ENCODE peak calls at places on chromosomes 1 and 21, in nine cellular contexts. One of them, this sample, is unnamed.

GRCh38 chr1:38000529-38001453 is 4.5 kb downstream of the FHL3 start:
- DNase-seq in WERI-Rb-1: no peak
- DNase-seq in brain microvascular endothelial cell: peak; percentile 88
- DNase-seq in mammary epithelial cell: peak; percentile 41
- DNase-seq in GM10248: no peak
- DNase-seq in astrocyte of the spinal cord: peak; percentile 92
- DNase-seq in HepG2: peak; percentile 56
- DNase-seq in body of pancreas: no peak
- DNase-seq in epithelial cell of esophagus: peak; percentile 51
- DNase-seq in this sample: no peak

GRCh38 chr1:20180221-20181207 is 5.4 kb upstream of the UBXN10 start:
- DNase-seq in WERI-Rb-1: no peak
- DNase-seq in brain microvascular endothelial cell: no peak
- DNase-seq in mammary epithelial cell: no peak
- DNase-seq in GM10248: no peak
- DNase-seq in astrocyte of the spinal cord: no peak
- DNase-seq in HepG2: no peak
- DNase-seq in body of pancreas: no peak
- DNase-seq in epithelial cell of esophagus: no peak
- DNase-seq in this sample: no peak

GRCh38 chr1:173064011-173064410 is 13.3 kb upstream of the TNFSF18 start:
- DNase-seq in WERI-Rb-1: no peak
- DNase-seq in brain microvascular endothelial cell: no peak
- DNase-seq in mammary epithelial cell: peak; percentile 23
- DNase-seq in GM10248: no peak
- DNase-seq in astrocyte of the spinal cord: no peak
- DNase-seq in HepG2: no peak
- DNase-seq in body of pancreas: no peak
- DNase-seq in epithelial cell of esophagus: peak; percentile 53
- DNase-seq in this sample: no peak

GRCh38 chr1:220991959-220992704 is 112.9 kb downstream of the HLX start:
- DNase-seq in WERI-Rb-1: peak; percentile 41
- DNase-seq in brain microvascular endothelial cell: no peak
- DNase-seq in mammary epithelial cell: no peak
- DNase-seq in GM10248: no peak
- DNase-seq in astrocyte of the spinal cord: no peak
- DNase-seq in HepG2: no peak
- DNase-seq in body of pancreas: peak; percentile 9
- DNase-seq in epithelial cell of esophagus: no peak
- DNase-seq in this sample: no peak

GRCh38 chr1:61120998-61121397 is 38.6 kb downstream of the NFIA start:
- DNase-seq in WERI-Rb-1: no peak
- DNase-seq in brain microvascular endothelial cell: no peak
- DNase-seq in mammary epithelial cell: peak; percentile 20
- DNase-seq in GM10248: no peak
- DNase-seq in astrocyte of the spinal cord: peak; percentile 41
- DNase-seq in HepG2: peak; percentile 74
- DNase-seq in body of pancreas: peak; percentile 20
- DNase-seq in epithelial cell of esophagus: peak; percentile 62
- DNase-seq in this sample: no peak

GRCh38 chr21:9837946-9838801 is 683.2 kb upstream of the TPTE start:
- DNase-seq in WERI-Rb-1: peak; percentile 45
- DNase-seq in brain microvascular endothelial cell: no peak
- DNase-seq in mammary epithelial cell: no peak
- DNase-seq in GM10248: no peak
- DNase-seq in astrocyte of the spinal cord: no peak
- DNase-seq in HepG2: no peak
- DNase-seq in body of pancreas: no peak
- DNase-seq in epithelial cell of esophagus: no peak
- DNase-seq in this sample: no peak

GRCh38 chr1:150820710-150821521 is 12.9 kb upstream of the CTSK start:
- DNase-seq in WERI-Rb-1: no peak
- DNase-seq in brain microvascular endothelial cell: peak; percentile 36
- DNase-seq in mammary epithelial cell: peak; percentile 23
- DNase-seq in GM10248: no peak
- DNase-seq in astrocyte of the spinal cord: no peak
- DNase-seq in HepG2: no peak
- DNase-seq in body of pancreas: no peak
- DNase-seq in epithelial cell of esophagus: peak; percentile 56
- DNase-seq in this sample: no peak

GRCh38 chr1:214296860-214297699 is 16.1 kb downstream of the SMYD2 start:
- DNase-seq in WERI-Rb-1: no peak
- DNase-seq in brain microvascular endothelial cell: peak; percentile 81
- DNase-seq in mammary epithelial cell: peak; percentile 46
- DNase-seq in GM10248: no peak
- DNase-seq in astrocyte of the spinal cord: peak; percentile 90
- DNase-seq in HepG2: no peak
- DNase-seq in body of pancreas: no peak
- DNase-seq in epithelial cell of esophagus: peak; percentile 48
- DNase-seq in this sample: no peak

GRCh38 chr21:45290948-45291612 is 3.4 kb upstream of the POFUT2 start:
- DNase-seq in WERI-Rb-1: no peak
- DNase-seq in brain microvascular endothelial cell: peak; percentile 53
- DNase-seq in mammary epithelial cell: peak; percentile 12
- DNase-seq in GM10248: no peak
- DNase-seq in astrocyte of the spinal cord: peak; percentile 61
- DNase-seq in HepG2: no peak
- DNase-seq in body of pancreas: no peak
- DNase-seq in epithelial cell of esophagus: no peak
- DNase-seq in this sample: no peak

GRCh38 chr1:207938016-207938415 is 27.1 kb upstream of the CD34 start:
- DNase-seq in WERI-Rb-1: no peak
- DNase-seq in brain microvascular endothelial cell: peak; percentile 84
- DNase-seq in mammary epithelial cell: no peak
- DNase-seq in GM10248: no peak
- DNase-seq in astrocyte of the spinal cord: peak; percentile 65
- DNase-seq in HepG2: peak; percentile 67
- DNase-seq in body of pancreas: peak; percentile 23
- DNase-seq in epithelial cell of esophagus: peak; percentile 71
- DNase-seq in this sample: no peak

GRCh38 chr1:35298464-35298863 is 30.0 kb downstream of the ZMYM4 start:
- DNase-seq in WERI-Rb-1: peak; percentile 24
- DNase-seq in brain microvascular endothelial cell: peak; percentile 29
- DNase-seq in mammary epithelial cell: peak; percentile 57
- DNase-seq in GM10248: peak; percentile 50
- DNase-seq in astrocyte of the spinal cord: peak; percentile 46
- DNase-seq in HepG2: peak; percentile 38
- DNase-seq in body of pancreas: peak; percentile 31
- DNase-seq in epithelial cell of esophagus: peak; percentile 45
- DNase-seq in this sample: no peak

GRCh38 chr1:28328228-28328648 is 602 bp upstream of the MED18 start:
- DNase-seq in WERI-Rb-1: no peak
- DNase-seq in brain microvascular endothelial cell: no peak
- DNase-seq in mammary epithelial cell: no peak
- DNase-seq in GM10248: no peak
- DNase-seq in astrocyte of the spinal cord: no peak
- DNase-seq in HepG2: no peak
- DNase-seq in body of pancreas: peak; percentile 16
- DNase-seq in epithelial cell of esophagus: no peak
- DNase-seq in this sample: no peak

GRCh38 chr21:34545079-34545884 is 33.3 kb upstream of the KCNE1 start:
- DNase-seq in WERI-Rb-1: no peak
- DNase-seq in brain microvascular endothelial cell: no peak
- DNase-seq in mammary epithelial cell: peak; percentile 25
- DNase-seq in GM10248: peak; percentile 80
- DNase-seq in astrocyte of the spinal cord: peak; percentile 73
- DNase-seq in HepG2: peak; percentile 62
- DNase-seq in body of pancreas: peak; percentile 43
- DNase-seq in epithelial cell of esophagus: peak; percentile 34
- DNase-seq in this sample: no peak

GRCh38 chr1:213244664-213245091 is 193.6 kb downstream of the RPS6KC1 start:
- DNase-seq in WERI-Rb-1: peak; percentile 22
- DNase-seq in brain microvascular endothelial cell: peak; percentile 14
- DNase-seq in mammary epithelial cell: peak; percentile 14
- DNase-seq in GM10248: peak; percentile 25
- DNase-seq in astrocyte of the spinal cord: peak; percentile 57
- DNase-seq in HepG2: peak; percentile 73
- DNase-seq in body of pancreas: no peak
- DNase-seq in epithelial cell of esophagus: peak; percentile 60
- DNase-seq in this sample: no peak

GRCh38 chr1:43272576-43273571 is 3.1 kb downstream of the TMEM125 start:
- DNase-seq in WERI-Rb-1: no peak
- DNase-seq in brain microvascular endothelial cell: no peak
- DNase-seq in mammary epithelial cell: no peak
- DNase-seq in GM10248: peak; percentile 6
- DNase-seq in astrocyte of the spinal cord: no peak
- DNase-seq in HepG2: no peak
- DNase-seq in body of pancreas: no peak
- DNase-seq in epithelial cell of esophagus: no peak
- DNase-seq in this sample: peak; percentile 1

DNA sequence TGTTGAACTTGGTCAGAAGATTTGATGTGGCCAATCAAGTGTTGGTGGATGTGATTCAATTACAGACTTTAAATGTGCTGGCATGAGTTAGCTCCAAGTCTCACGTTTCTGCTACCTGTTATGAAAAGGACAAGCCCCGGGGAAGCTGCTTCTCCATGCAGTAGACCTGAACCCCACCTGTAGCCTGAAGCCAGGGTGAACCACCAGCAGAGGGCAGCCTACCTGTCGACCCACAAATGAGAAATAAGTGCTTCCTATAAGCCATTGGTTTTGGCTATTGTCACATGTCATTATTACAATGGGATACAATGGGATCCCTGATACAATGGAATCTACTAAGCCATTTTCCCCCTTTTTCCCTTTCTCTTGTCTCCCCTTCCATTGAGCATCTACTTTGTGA is 230.2 kb downstream of the PRDM2 start:
- DNase-seq in WERI-Rb-1: peak; percentile 17
- DNase-seq in brain microvascular endothelial cell: no peak
- DNase-seq in mammary epithelial cell: no peak
- DNase-seq in GM10248: peak; percentile 47
- DNase-seq in astrocyte of the spinal cord: no peak
- DNase-seq in HepG2: peak; percentile 9
- DNase-seq in body of pancreas: peak; percentile 12
- DNase-seq in epithelial cell of esophagus: no peak
- DNase-seq in this sample: no peak
- TF ChIP-seq CTCF in WERI-Rb-1: peak; percentile 63
- TF ChIP-seq CTCF in brain microvascular endothelial cell: no peak
- TF ChIP-seq CTCF in mammary epithelial cell: peak; percentile 7
- TF ChIP-seq CTCF in GM10248: peak; percentile 49
- TF ChIP-seq CTCF in astrocyte of the spinal cord: no peak
- TF ChIP-seq CTCF in HepG2: peak; percentile 46
- TF ChIP-seq CTCF in body of pancreas: no peak
- TF ChIP-seq CTCF in epithelial cell of esophagus: peak; percentile 7
- TF ChIP-seq CTCF in this sample: peak; percentile 37

DNA sequence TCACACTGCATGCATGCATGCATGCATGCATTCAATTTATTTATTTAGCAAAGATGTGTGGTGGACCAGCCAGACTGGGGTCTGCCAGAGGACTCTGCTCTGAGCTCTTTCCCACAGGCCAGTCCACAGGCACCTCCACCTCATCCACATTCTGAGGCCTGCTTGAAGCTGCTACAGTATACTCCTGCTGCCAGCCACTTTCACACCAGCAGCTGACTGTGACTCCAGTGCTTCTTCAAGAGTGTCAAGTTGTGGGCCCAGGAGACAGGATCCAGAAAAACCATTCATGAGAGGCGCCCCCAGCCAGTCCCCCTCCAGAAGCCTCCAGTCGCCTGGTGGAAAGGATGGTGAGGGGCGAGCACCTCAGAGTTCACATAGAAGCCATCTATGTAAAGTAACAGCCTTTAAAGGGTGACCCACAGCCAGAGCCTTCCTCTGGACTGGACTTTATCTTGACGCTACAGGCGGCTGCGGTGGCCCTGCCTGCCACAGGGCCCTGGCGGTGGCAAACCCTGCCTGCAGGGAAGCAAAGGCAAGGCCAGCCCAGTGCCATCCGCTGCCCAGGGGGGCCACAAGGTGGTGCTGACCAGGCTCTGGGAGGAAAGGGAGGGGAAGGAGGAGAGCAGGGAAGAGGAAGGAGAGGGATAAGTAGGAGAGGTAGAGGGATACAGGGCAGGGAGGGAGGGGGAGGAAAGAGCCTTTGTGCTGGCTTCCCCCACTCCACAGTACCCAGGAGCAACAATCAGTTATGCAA is 30.7 kb downstream of the SSBP3 start:
- DNase-seq in WERI-Rb-1: peak; percentile 41
- DNase-seq in brain microvascular endothelial cell: no peak
- DNase-seq in mammary epithelial cell: no peak
- DNase-seq in GM10248: no peak
- DNase-seq in astrocyte of the spinal cord: no peak
- DNase-seq in HepG2: no peak
- DNase-seq in body of pancreas: no peak
- DNase-seq in epithelial cell of esophagus: no peak
- DNase-seq in this sample: no peak
- TF ChIP-seq CTCF in WERI-Rb-1: peak; percentile 29
- TF ChIP-seq CTCF in brain microvascular endothelial cell: no peak
- TF ChIP-seq CTCF in mammary epithelial cell: no peak
- TF ChIP-seq CTCF in GM10248: no peak
- TF ChIP-seq CTCF in astrocyte of the spinal cord: no peak
- TF ChIP-seq CTCF in HepG2: peak; percentile 16
- TF ChIP-seq CTCF in body of pancreas: no peak
- TF ChIP-seq CTCF in epithelial cell of esophagus: no peak
- TF ChIP-seq CTCF in this sample: no peak

GRCh38 chr1:245079021-245079609 is 75.7 kb upstream of the KIF26B start:
- DNase-seq in WERI-Rb-1: no peak
- DNase-seq in brain microvascular endothelial cell: peak; percentile 55
- DNase-seq in mammary epithelial cell: peak; percentile 26
- DNase-seq in GM10248: no peak
- DNase-seq in astrocyte of the spinal cord: peak; percentile 80
- DNase-seq in HepG2: peak; percentile 29
- DNase-seq in body of pancreas: no peak
- DNase-seq in epithelial cell of esophagus: peak; percentile 73
- DNase-seq in this sample: no peak
- TF ChIP-seq CTCF in WERI-Rb-1: peak; percentile 60
- TF ChIP-seq CTCF in brain microvascular endothelial cell: peak; percentile 61
- TF ChIP-seq CTCF in mammary epithelial cell: peak; percentile 81
- TF ChIP-seq CTCF in GM10248: peak; percentile 40
- TF ChIP-seq CTCF in astrocyte of the spinal cord: peak; percentile 78
- TF ChIP-seq CTCF in HepG2: peak; percentile 72
- TF ChIP-seq CTCF in body of pancreas: no peak
- TF ChIP-seq CTCF in epithelial cell of esophagus: peak; percentile 74
- TF ChIP-seq CTCF in this sample: peak; percentile 76

GRCh38 chr1:226565476-226565875 is 16.9 kb downstream of the STUM start:
- DNase-seq in WERI-Rb-1: no peak
- DNase-seq in brain microvascular endothelial cell: no peak
- DNase-seq in mammary epithelial cell: no peak
- DNase-seq in GM10248: no peak
- DNase-seq in astrocyte of the spinal cord: no peak
- DNase-seq in HepG2: no peak
- DNase-seq in body of pancreas: no peak
- DNase-seq in epithelial cell of esophagus: no peak
- DNase-seq in this sample: no peak

GRCh38 chr1:226568975-226569741 is 20.6 kb downstream of the STUM start:
- DNase-seq in WERI-Rb-1: no peak
- DNase-seq in brain microvascular endothelial cell: no peak
- DNase-seq in mammary epithelial cell: no peak
- DNase-seq in GM10248: no peak
- DNase-seq in astrocyte of the spinal cord: no peak
- DNase-seq in HepG2: no peak
- DNase-seq in body of pancreas: no peak
- DNase-seq in epithelial cell of esophagus: no peak
- DNase-seq in this sample: no peak

GRCh38 chr1:226566234-226566633 is 17.7 kb downstream of the STUM start:
- DNase-seq in WERI-Rb-1: no peak
- DNase-seq in brain microvascular endothelial cell: no peak
- DNase-seq in mammary epithelial cell: no peak
- DNase-seq in GM10248: no peak
- DNase-seq in astrocyte of the spinal cord: no peak
- DNase-seq in HepG2: no peak
- DNase-seq in body of pancreas: no peak
- DNase-seq in epithelial cell of esophagus: no peak
- DNase-seq in this sample: no peak

GRCh38 chr1:226569879-226570547 is 21.4 kb downstream of the STUM start:
- DNase-seq in WERI-Rb-1: peak; percentile 53
- DNase-seq in brain microvascular endothelial cell: no peak
- DNase-seq in mammary epithelial cell: no peak
- DNase-seq in GM10248: peak; percentile 33
- DNase-seq in astrocyte of the spinal cord: no peak
- DNase-seq in HepG2: peak; percentile 16
- DNase-seq in body of pancreas: no peak
- DNase-seq in epithelial cell of esophagus: no peak
- DNase-seq in this sample: no peak

GRCh38 chr1:226568077-226568831 is 19.7 kb downstream of the STUM start:
- DNase-seq in WERI-Rb-1: no peak
- DNase-seq in brain microvascular endothelial cell: no peak
- DNase-seq in mammary epithelial cell: no peak
- DNase-seq in GM10248: no peak
- DNase-seq in astrocyte of the spinal cord: no peak
- DNase-seq in HepG2: peak; percentile 12
- DNase-seq in body of pancreas: no peak
- DNase-seq in epithelial cell of esophagus: no peak
- DNase-seq in this sample: no peak
- TF ChIP-seq CTCF in WERI-Rb-1: peak; percentile 42
- TF ChIP-seq CTCF in brain microvascular endothelial cell: peak; percentile 50
- TF ChIP-seq CTCF in mammary epithelial cell: no peak
- TF ChIP-seq CTCF in GM10248: peak; percentile 19
- TF ChIP-seq CTCF in astrocyte of the spinal cord: peak; percentile 25
- TF ChIP-seq CTCF in HepG2: peak; percentile 51
- TF ChIP-seq CTCF in body of pancreas: no peak
- TF ChIP-seq CTCF in epithelial cell of esophagus: peak; percentile 18
- TF ChIP-seq CTCF in this sample: peak; percentile 19